ENCODE peak calls at places on chromosomes 2 and 18, in five cellular contexts. N is cardiac fibroblast; X is NCI-H1436; Z is stimulated activated CD8-positive, alpha-beta memory T cell treated with anti-CD3 and anti-CD28 coated beads, Interleukin-2, amount 100 ng/mL, for 1 hour; R is stimulated activated CD4-positive, alpha-beta T cell treated with anti-CD3 and anti-CD28 coated beads, Interleukin-2, amount 100 ng/mL, for 48 hours. K is an unnamed sample.

GRCh38 chr2:190277234-190278112 is 42.2 kb downstream of the HIBCH start:
- DNase-seq in R (peak; percentile 25), N (peak; percentile 68), Z (no peak), X (no peak), K (peak; percentile 43)

GRCh38 chr2:219985017-219985416 is 357.6 kb downstream of the SLC4A3 start:
- DNase-seq in X (no peak), R (no peak), Z (no peak), N (no peak), K (no peak)

GRCh38 chr18:702957-703659 is 9.3 kb downstream of the ENOSF1 start:
- DNase-seq in R (no peak), X (no peak), N (peak; percentile 66), Z (no peak), K (peak; percentile 38)

GRCh38 chr2:207766697-207767460 is 2.8 kb downstream of the FZD5 start:
- DNase-seq in R (no peak), N (no peak), X (no peak), Z (no peak), K (no peak)

GRCh38 chr2:162914161-162914560 is 75.6 kb upstream of the KCNH7 start:
- DNase-seq in X (no peak), R (no peak), N (no peak), Z (no peak), K (no peak)

GRCh38 chr18:12679183-12679786 is 21.4 kb upstream of the SPIRE1 start:
- DNase-seq in R (no peak), N (peak; percentile 73), Z (no peak), X (no peak), K (peak; percentile 81)

GRCh38 chr18:36850527-36851201 is 21.7 kb downstream of the KIAA1328 start:
- DNase-seq in X (no peak), N (peak; percentile 83), R (peak; percentile 0), Z (no peak), K (peak; percentile 74)

GRCh38 chr2:32553829-32554432 is 73.9 kb upstream of the TTC27 start:
- DNase-seq in X (no peak), R (no peak), N (peak; percentile 74), Z (no peak), K (peak; percentile 26)

GRCh38 chr2:162011718-162012564 is 62.1 kb downstream of the DPP4 start:
- DNase-seq in X (no peak), N (no peak), R (no peak), Z (no peak), K (no peak)

GRCh38 chr2:579961-580360 is 97.2 kb downstream of the TMEM18 start:
- DNase-seq in R (no peak), N (no peak), Z (no peak), X (no peak), K (no peak)

GRCh38 chr2:196696423-196697073 is 57.0 kb downstream of the CCDC150 start:
- DNase-seq in X (no peak), Z (no peak), R (no peak), N (peak; percentile 47), K (peak; percentile 25)

GRCh38 chr18:51953521-51953920 is 386.5 kb upstream of the DCC start:
- DNase-seq in N (no peak), R (no peak), Z (no peak), X (no peak), K (no peak)

GRCh38 chr2:239287461-239287860 is 113.4 kb downstream of the HDAC4 start:
- DNase-seq in R (no peak), N (peak; percentile 42), X (no peak), Z (no peak), K (no peak)

GRCh38 chr2:219709261-219709867 is 81.9 kb downstream of the SLC4A3 start:
- DNase-seq in N (no peak), R (no peak), X (no peak), Z (no peak), K (peak; percentile 79)

GRCh38 chr2:190846746-190847145 is 33.9 kb upstream of the GLS start:
- DNase-seq in Z (no peak), R (no peak), X (no peak), N (no peak), K (no peak)

GRCh38 chr2:69683170-69683971 is 39.8 kb upstream of the AAK1 start:
- DNase-seq in Z (no peak), R (no peak), N (peak; percentile 94), X (no peak), K (peak; percentile 48)

GRCh38 chr2:156918410-156918809 is 339.1 kb upstream of the GALNT5 start:
- DNase-seq in X (no peak), N (peak; percentile 23), R (no peak), Z (no peak), K (no peak)